ENCODE peak calls at places on chromosome 22, in four cellular contexts. O is CD4-positive, alpha-beta T cell; C is astrocyte of the spinal cord; K is NCI-H1417. Q is an unnamed sample.

GRCh38 chr22:25757686-25758085 is 15.7 kb downstream of the MYO18B start:
- DNase-seq in O (no peak), C (no peak), K (no peak), Q (no peak)

GRCh38 chr22:36546932-36547331 is 18.0 kb upstream of the EIF3D start:
- DNase-seq in O (no peak), C (peak; percentile 54), K (no peak), Q (no peak)

GRCh38 chr22:24164823-24165379 is 16.4 kb upstream of the SUSD2 start:
- DNase-seq in O (no peak), C (no peak), K (no peak), Q (no peak)

GRCh38 chr22:49855491-49855911 is 1.9 kb downstream of the ZBED4 start:
- DNase-seq in O (no peak), C (peak; percentile 15), K (peak; percentile 2), Q (no peak)

GRCh38 chr22:18136563-18137320 is 13.2 kb upstream of the USP18 start:
- DNase-seq in O (no peak), C (no peak), K (peak; percentile 5), Q (no peak)

GRCh38 chr22:26770624-26771023 is 113.2 kb downstream of the MIAT start:
- DNase-seq in O (no peak), C (no peak), K (no peak), Q (no peak)

GRCh38 chr22:20579273-20580120 is 72.1 kb downstream of the MED15 start:
- DNase-seq in O (no peak), C (no peak), K (peak; percentile 51), Q (no peak)

GRCh38 chr22:19046287-19046686 is 75.9 kb downstream of the DGCR2 start:
- DNase-seq in O (no peak), C (no peak), K (no peak), Q (no peak)

GRCh38 chr22:49958961-49959781 is 1.4 kb upstream of the PIM3 start:
- DNase-seq in O (no peak), C (no peak), K (no peak), Q (no peak)

GRCh38 chr22:30196141-30196866 is 50.3 kb downstream of the LIF start:
- DNase-seq in O (no peak), C (peak; percentile 100), K (peak; percentile 80), Q (peak; percentile 73)

GRCh38 chr22:30650508-30651116 is 15.0 kb downstream of the SLC35E4 start:
- DNase-seq in O (no peak), C (no peak), K (no peak), Q (no peak)

GRCh38 chr22:17772963-17773605 is 1.2 kb downstream of the BID start:
- DNase-seq in O (no peak), C (peak; percentile 25), K (no peak), Q (no peak)

GRCh38 chr22:41917906-41918791 is 3.3 kb upstream of the SHISA8 start:
- DNase-seq in O (no peak), C (peak; percentile 61), K (peak; percentile 57), Q (no peak)

GRCh38 chr22:28989035-28989464 is 72.6 kb downstream of the C22orf31 start:
- DNase-seq in O (no peak), C (no peak), K (no peak), Q (no peak)

GRCh38 chr22:37462426-37462825 is 23.8 kb downstream of the MFNG start:
- DNase-seq in O (no peak), C (no peak), K (peak; percentile 24), Q (no peak)

GRCh38 chr22:49705631-49706352 is 121.9 kb downstream of the BRD1 start:
- DNase-seq in O (no peak), C (no peak), K (peak; percentile 17), Q (no peak)

GRCh38 chr22:45880091-45880651 is 96.8 kb downstream of the WNT7B start:
- DNase-seq in O (no peak), C (no peak), K (no peak), Q (no peak)

GRCh38 chr22:50011447-50012200 is 941 bp downstream of the IL17REL start:
- DNase-seq in O (no peak), C (no peak), K (peak; percentile 2), Q (no peak)

GRCh38 chr22:22079404-22080148 is 97.0 kb upstream of the TOP3B start:
- DNase-seq in O (no peak), C (no peak), K (no peak), Q (no peak)

GRCh38 chr22:39030705-39031104 is 9.8 kb downstream of the APOBEC3D start:
- DNase-seq in O (no peak), C (no peak), K (no peak), Q (no peak)

GRCh38 chr22:27186643-27187042 is 529.3 kb downstream of the MIAT start:
- DNase-seq in O (no peak), C (no peak), K (no peak), Q (no peak)

GRCh38 chr22:25153961-25154685 is 45.5 kb upstream of the CRYBB3 start:
- DNase-seq in O (no peak), C (peak; percentile 62), K (no peak), Q (no peak)

GRCh38 chr22:44461083-44461375 is 37.0 kb downstream of the RTL6 start:
- DNase-seq in O (no peak), C (no peak), K (no peak), Q (no peak)

GRCh38 chr22:24697671-24698082 is 76.8 kb downstream of the PIWIL3 start:
- DNase-seq in O (no peak), C (no peak), K (peak; percentile 42), Q (no peak)

Q was measured in NCI-H774.